ENCODE peak calls at places on chromosomes 16 and 17, in four cellular contexts. W, E, X and G are unnamed samples.

GRCh38 chr17:20172378-20172775 is 163.2 kb downstream of the SPECC1 start:
- DNase-seq in X (no peak), E (no peak), W (no peak), G (no peak)

GRCh38 chr17:40530531-40530987 is 29.1 kb upstream of the TNS4 start:
- DNase-seq in X (no peak), W (no peak), E (no peak), G (peak)

GRCh38 chr16:81940781-81941560 is 70.3 kb downstream of the SDR42E1 start:
- DNase-seq in W (no peak), E (peak), X (no peak), G (no peak)

GRCh38 chr17:77405867-77406513 is 265.2 kb downstream of the SEC14L1 start:
- DNase-seq in E (peak), W (no peak), X (no peak), G (no peak)

GRCh38 chr17:77315551-77316190 is 174.9 kb downstream of the SEC14L1 start:
- DNase-seq in W (no peak), X (peak), E (no peak), G (no peak)

GRCh38 chr17:49680314-49680713 is 2.4 kb upstream of the SPOP start:
- DNase-seq in X (no peak), E (no peak), W (peak), G (no peak)

GRCh38 chr17:81526662-81527571 is 1.3 kb upstream of the FSCN2 start:
- DNase-seq in W (no peak), X (no peak), E (no peak), G (no peak)

GRCh38 chr17:57068222-57068658 is 16.8 kb upstream of the AKAP1 start:
- DNase-seq in E (no peak), W (no peak), X (no peak), G (no peak)

GRCh38 chr16:85616608-85617311 is 3.6 kb downstream of the GSE1 start:
- DNase-seq in X (peak), W (no peak), E (peak), G (no peak)

GRCh38 chr16:21070564-21070963 is 80.1 kb downstream of the DNAH3 start:
- DNase-seq in E (no peak), X (no peak), W (no peak), G (no peak)

GRCh38 chr16:24540575-24541240 is 1.3 kb downstream of the RBBP6 start:
- DNase-seq in X (no peak), W (no peak), E (peak), G (no peak)

GRCh38 chr17:48231995-48232729 is 124.6 kb downstream of the SNX11 start:
- DNase-seq in X (no peak), E (no peak), W (no peak), G (no peak)

GRCh38 chr16:54135361-54136275 is 151.0 kb downstream of the IRX3 start:
- DNase-seq in W (no peak), X (no peak), E (peak), G (no peak)

GRCh38 chr17:73248532-73248931 is 13.1 kb downstream of the CPSF4L start:
- DNase-seq in X (no peak), E (no peak), W (no peak), G (no peak)

GRCh38 chr16:66880288-66881013 is at the start of gene PDP2:
- DNase-seq in X (peak), W (peak), E (peak), G (peak)

GRCh38 chr17:27965224-27965623 is 72.1 kb upstream of the LYRM9 start:
- DNase-seq in W (no peak), X (no peak), E (no peak), G (no peak)

GRCh38 chr17:41651625-41652460 is 27.5 kb upstream of the KRT17 start:
- DNase-seq in W (no peak), X (peak), E (no peak), G (no peak)

GRCh38 chr17:17304521-17304985 is 1.4 kb downstream of the NT5M start:
- DNase-seq in W (no peak), X (no peak), E (peak), G (no peak)

DNA sequence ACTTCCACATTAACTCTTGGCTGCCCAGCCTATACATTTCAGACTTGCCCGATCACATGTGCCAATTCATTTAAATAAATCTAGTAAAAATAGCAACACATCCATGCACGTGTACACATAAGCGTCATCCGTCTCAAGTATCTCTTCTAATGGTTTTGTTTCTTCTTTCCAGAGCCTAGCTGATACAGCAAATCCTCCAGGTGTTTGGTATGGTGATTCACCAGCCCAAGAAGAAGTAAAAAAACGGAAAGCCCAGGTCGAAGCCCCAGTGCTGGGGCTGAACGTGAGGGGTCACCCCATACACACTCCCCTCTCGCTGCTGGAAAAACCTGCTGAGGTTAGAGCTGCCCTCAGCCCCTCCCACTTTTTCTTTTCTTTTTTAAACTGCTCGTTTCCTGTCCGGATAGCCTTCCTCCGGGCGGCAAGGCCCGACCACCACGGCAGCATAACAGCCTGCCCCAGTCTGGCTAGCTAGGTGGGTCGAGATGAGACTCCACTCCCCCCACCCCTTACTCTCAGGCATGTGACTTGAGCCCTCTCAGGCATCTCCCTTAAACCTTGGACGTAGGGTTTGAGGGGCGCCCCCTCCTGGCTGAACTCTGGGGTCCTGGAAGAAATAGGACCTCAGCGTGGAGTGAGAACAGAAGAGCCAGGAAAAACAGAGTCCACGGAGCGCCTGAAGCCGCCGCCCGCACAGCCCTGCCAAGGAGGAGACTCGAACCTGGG is 13.9 kb upstream of the OR1F1 start:
- DNase-seq in X (no peak), W (no peak), E (peak), G (no peak)
- H3K4me3 ChIP-seq in X (no peak), W (no peak), E (no peak), G (no peak)

DNA sequence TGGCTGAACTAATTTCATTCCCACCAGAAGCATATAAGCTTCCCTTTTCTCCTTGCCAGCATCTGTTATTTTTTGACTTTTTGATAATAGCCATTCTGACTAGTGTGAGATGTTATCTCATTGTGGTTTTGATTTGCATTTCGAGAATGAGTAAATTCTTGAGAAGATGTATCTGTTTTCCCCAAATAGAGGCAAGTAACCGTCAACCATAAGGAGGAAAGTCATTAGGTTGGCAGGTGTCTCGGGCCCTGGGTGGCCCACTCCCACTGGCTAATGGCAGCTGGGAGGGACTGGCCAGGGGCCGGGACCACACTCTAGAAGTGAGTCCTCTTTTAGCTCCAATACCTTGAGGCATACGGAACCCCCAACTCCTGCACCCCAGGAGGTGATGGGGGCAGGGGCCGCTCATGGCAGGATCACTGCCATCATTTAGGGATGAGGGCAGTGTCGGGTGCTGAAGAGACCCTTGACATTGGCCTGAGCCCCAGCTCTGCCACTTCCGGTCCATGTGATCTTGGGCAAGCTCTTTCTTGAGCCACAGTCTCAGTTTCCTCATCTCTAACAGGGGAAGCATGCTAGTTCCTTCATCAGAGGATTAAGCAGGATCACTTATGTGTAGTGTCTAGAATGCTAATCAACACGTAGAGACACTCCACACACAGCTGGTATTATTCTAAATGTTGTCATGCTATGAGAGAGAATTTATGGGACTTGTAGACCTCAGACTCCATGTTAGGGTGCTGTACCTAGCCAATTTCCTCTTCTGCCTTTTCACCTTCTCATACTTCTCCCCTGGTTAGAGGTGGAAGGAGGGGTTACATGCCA is 44.3 kb downstream of the RGS9 start:
- DNase-seq in E (peak), W (no peak), X (no peak), G (no peak)
- H3K4me3 ChIP-seq in E (no peak), W (no peak), X (no peak), G (no peak)

GRCh38 chr17:32917842-32918241 is 10.1 kb upstream of the TMEM98 start:
- DNase-seq in X (no peak), W (no peak), E (no peak), G (no peak)
- H3K4me3 ChIP-seq in X (no peak), W (no peak), E (no peak), G (no peak)

GRCh38 chr17:8118769-8119574 is 658 bp upstream of the ALOXE3 start:
- DNase-seq in E (peak), X (peak), W (peak), G (peak)
- H3K4me3 ChIP-seq in E (peak), X (peak), W (peak), G (peak)

GRCh38 chr17:79630821-79631639 is 20.2 kb upstream of the RBFOX3 start:
- DNase-seq in E (no peak), W (peak), X (no peak), G (peak)
- H3K4me3 ChIP-seq in E (no peak), W (no peak), X (no peak), G (no peak)

GRCh38 chr16:90020838-90021382 is 1.7 kb upstream of the DBNDD1 start:
- DNase-seq in E (peak), W (no peak), X (no peak), G (no peak)

GRCh38 chr16:90026135-90026534 is 6.9 kb upstream of the DBNDD1 start:
- DNase-seq in E (peak), W (no peak), X (no peak), G (no peak)

GRCh38 chr16:90022209-90023077 is 3.2 kb upstream of the DBNDD1 start:
- DNase-seq in X (peak), E (peak), W (peak), G (peak)

GRCh38 chr16:90020260-90020837 is 1.1 kb upstream of the DBNDD1 start:
- DNase-seq in X (no peak), E (no peak), W (no peak), G (no peak)

DNA sequence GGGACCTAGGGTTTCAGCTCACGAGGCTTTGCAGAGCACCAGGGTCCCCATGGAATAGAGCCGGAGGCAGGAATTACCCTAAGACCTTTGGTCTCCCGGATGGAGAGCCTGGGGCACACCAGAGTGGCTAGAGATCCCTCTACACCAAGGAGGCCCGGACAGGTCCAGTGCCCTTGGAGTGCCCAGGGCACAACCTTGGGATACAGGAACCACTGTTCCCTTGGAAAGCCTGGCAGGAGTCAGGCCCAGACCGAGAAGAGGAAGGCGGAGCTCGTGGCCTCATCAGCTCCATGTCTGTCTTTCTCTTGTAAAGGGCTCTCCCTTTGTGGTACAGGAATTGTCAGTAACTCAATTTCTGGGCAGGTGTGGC is 3.8 kb upstream of the DBNDD1 start:
- DNase-seq in W (no peak), E (no peak), X (no peak), G (no peak)
- H3K4me3 ChIP-seq in W (peak), E (peak), X (peak), G (peak)

GRCh38 chr16:50309527-50310307 is 43.4 kb downstream of the ADCY7 start:
- DNase-seq in W (peak), X (peak), E (peak), G (peak)
- H3K4me3 ChIP-seq in W (no peak), X (no peak), E (no peak), G (no peak)

DNA sequence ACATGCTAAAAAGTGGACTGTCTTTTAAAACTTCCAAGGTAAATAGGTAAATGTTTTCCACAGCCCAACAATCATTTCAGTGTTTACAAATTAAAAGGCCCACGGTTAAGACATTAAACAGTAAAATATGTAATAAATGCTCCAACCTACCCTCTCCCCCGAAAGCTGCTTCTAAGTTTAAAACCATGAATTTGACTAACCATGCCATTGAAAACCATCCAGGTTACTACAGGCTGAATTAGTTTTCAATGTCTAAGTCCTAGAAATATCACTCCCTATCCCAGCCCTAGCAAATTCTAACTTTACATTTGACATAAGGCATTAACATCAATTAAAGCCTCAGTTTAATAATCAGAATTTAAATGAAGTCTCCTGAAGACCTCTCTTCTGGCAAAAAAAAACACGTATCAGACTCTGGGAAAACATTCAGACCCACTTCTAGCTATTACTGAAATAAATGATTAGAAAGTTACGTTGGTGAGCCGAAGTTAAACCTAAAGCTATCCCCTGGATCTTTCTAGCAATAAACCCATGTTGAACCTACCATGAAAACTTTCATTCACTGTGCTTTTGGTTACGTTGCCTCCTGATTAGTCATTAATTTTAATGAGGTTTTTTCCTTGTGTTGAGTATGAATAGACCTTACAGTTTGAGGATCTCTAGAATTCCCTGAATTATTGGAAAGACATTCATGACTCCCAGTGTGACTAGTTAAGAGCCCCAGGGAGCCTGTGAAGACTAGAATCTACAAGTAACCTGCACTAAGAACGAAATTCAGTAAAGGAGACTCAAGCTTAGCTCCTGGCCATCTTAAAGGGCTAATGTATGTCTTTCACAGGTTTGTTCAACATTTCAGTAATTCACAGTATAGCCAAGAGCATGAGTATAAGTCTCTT is 1.7 kb upstream of the POLG2 start:
- DNase-seq in W (no peak), X (no peak), E (peak), G (no peak)
- H3K4me3 ChIP-seq in W (no peak), X (no peak), E (peak), G (no peak)